ENCODE peak calls at places on chromosomes 6 and 20, in four cellular contexts. F, S, I and Z are unnamed samples. For H3K4me1, the result is how much of the 10 kb centered on the place peaks cover.

GRCh38 chr6:97053643-97054411 is 129.3 kb downstream of the KLHL32 start:
- DNase-seq in F (no peak), I (no peak), S (no peak), Z (no peak)

GRCh38 chr20:25481235-25481917 is 73.9 kb downstream of the GINS1 start:
- DNase-seq in S (no peak), I (no peak), F (no peak), Z (no peak)

GRCh38 chr6:2947424-2947823 is 23.9 kb downstream of the SERPINB6 start:
- DNase-seq in I (no peak), S (no peak), F (peak), Z (peak)

GRCh38 chr20:25317351-25318075 is 69.6 kb downstream of the PYGB start:
- DNase-seq in S (no peak), I (peak), F (peak), Z (no peak)

GRCh38 chr6:12875061-12875460 is 158.5 kb downstream of the PHACTR1 start:
- DNase-seq in S (no peak), F (no peak), I (no peak), Z (no peak)

GRCh38 chr6:83270971-83271714 is 78.0 kb downstream of the RWDD2A start:
- DNase-seq in S (no peak), F (no peak), I (no peak), Z (no peak)

GRCh38 chr6:10424005-10424404 is 9.1 kb upstream of the TFAP2A start:
- DNase-seq in I (no peak), S (no peak), F (no peak), Z (no peak)

GRCh38 chr6:46062312-46062711 is 46.7 kb upstream of the CLIC5 start:
- DNase-seq in F (peak), S (no peak), I (no peak), Z (peak)

GRCh38 chr6:143939364-143939763 is 68.7 kb downstream of the PLAGL1 start:
- DNase-seq in F (no peak), S (no peak), I (no peak), Z (no peak)

GRCh38 chr6:77456531-77457248 is 6.6 kb downstream of the HTR1B start:
- DNase-seq in I (peak), F (no peak), S (no peak), Z (no peak)

GRCh38 chr6:97726378-97726777 is 443.4 kb upstream of the MMS22L start:
- DNase-seq in S (no peak), F (no peak), I (no peak), Z (no peak)

GRCh38 chr20:33693741-33694645 is 7.8 kb upstream of the E2F1 start:
- DNase-seq in S (peak), F (no peak), I (no peak), Z (no peak)

GRCh38 chr6:33710296-33711121 is 991 bp downstream of the UQCC2 start:
- DNase-seq in I (no peak), S (no peak), F (no peak), Z (no peak)

GRCh38 chr6:118735320-118735719 is 83.9 kb upstream of the CEP85L start:
- DNase-seq in F (no peak), I (no peak), S (no peak), Z (no peak)

GRCh38 chr20:61674051-61674450 is 391.6 kb downstream of the TAF4 start:
- DNase-seq in I (no peak), S (no peak), F (no peak), Z (no peak)

GRCh38 chr6:16494781-16495180 is 256.4 kb downstream of the GMPR start:
- DNase-seq in F (no peak), I (no peak), S (no peak), Z (no peak)

GRCh38 chr20:48751871-48752270 is 75.9 kb downstream of the PREX1 start:
- DNase-seq in F (no peak), S (no peak), I (no peak), Z (no peak)

GRCh38 chr6:143236151-143236788 is 175.6 kb downstream of the AIG1 start:
- DNase-seq in S (no peak), F (no peak), I (no peak), Z (no peak)

GRCh38 chr6:1624848-1625341 is 15.2 kb downstream of the FOXC1 start:
- DNase-seq in S (no peak), I (no peak), F (no peak), Z (no peak)

GRCh38 chr20:37108676-37109075 is 12.9 kb upstream of the RBL1 start:
- DNase-seq in S (no peak), F (no peak), I (no peak), Z (no peak)

GRCh38 chr6:128719786-128720185 is 163.2 kb upstream of the LAMA2 start:
- DNase-seq in F (no peak), I (no peak), S (no peak), Z (no peak)

GRCh38 chr20:49427751-49428518 is 54.5 kb downstream of the KCNB1 start:
- DNase-seq in F (no peak), I (no peak), S (no peak), Z (no peak)

GRCh38 chr6:5998236-5998635 is 8.5 kb downstream of the NRN1 start:
- DNase-seq in F (no peak), S (no peak), I (no peak), Z (no peak)

GRCh38 chr6:144327081-144327480 is 41.9 kb downstream of the UTRN start:
- DNase-seq in S (peak), I (no peak), F (no peak), Z (no peak)

GRCh38 chr6:46378882-46379405 is 112.3 kb downstream of the RCAN2 start:
- DNase-seq in S (no peak), I (no peak), F (peak), Z (no peak)

GRCh38 chr20:58102744-58103516 is 125.5 kb downstream of the ANKRD60 start:
- DNase-seq in I (no peak), F (no peak), S (no peak), Z (peak)

GRCh38 chr20:48880331-48880730 is 41.2 kb upstream of the ARFGEF2 start:
- DNase-seq in F (no peak), S (no peak), I (no peak), Z (no peak)

GRCh38 chr6:125910518-125910917 is 46.1 kb upstream of the HINT3 start:
- DNase-seq in F (no peak), I (no peak), S (no peak), Z (no peak)

GRCh38 chr6:125983246-125983945 is 2.9 kb upstream of the TRMT11 start:
- DNase-seq in F (no peak), S (no peak), I (no peak), Z (no peak)

GRCh38 chr6:142803027-142803426 is 141.9 kb downstream of the HIVEP2 start:
- DNase-seq in F (no peak), I (no peak), S (no peak), Z (no peak)

DNA sequence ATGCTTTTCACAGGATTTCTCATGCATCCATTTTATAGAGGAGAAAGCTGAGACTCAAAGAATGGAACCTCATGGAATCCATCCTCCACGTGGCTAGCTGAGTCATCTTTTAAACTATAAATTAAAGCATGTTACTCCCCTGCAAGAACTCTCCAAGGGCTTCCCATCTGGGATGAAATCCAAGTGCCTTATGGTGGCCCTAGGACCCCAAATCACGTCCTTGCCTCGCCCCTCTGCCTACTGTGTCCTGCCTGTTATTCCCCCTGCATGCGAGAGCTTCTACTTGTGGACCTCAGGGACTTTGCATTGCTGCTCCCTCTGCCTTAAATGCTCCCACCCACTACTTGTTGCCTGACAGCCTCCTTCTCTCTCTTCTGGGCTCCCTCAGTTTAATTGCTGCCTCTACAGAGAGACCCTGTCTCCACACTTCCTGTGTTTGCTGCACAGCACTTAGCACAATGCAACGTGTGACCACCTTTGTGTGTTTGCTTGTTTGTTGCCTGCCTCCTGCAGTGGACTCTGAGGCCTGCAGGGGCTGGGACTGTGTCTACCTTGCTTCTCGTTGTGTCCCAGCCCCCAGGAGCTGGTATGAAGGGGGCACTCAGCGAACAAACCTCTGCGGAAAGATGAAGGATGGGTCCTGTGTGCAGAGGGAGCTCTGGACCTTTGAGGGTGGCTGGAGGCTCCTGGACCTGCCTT is 39.4 kb downstream of the TOX2 start:
- DNase-seq in F (no peak), I (no peak), S (no peak), Z (no peak)
- H3K4me1 ChIP-seq in F (under half), I (under half), S (under half), Z (under half)

GRCh38 chr6:31580446-31580755 is 1.8 kb downstream of the LTB start:
- DNase-seq in S (no peak), I (no peak), F (no peak), Z (no peak)
- H3K27ac ChIP-seq in S (no peak), I (peak), F (peak), Z (peak)

DNA sequence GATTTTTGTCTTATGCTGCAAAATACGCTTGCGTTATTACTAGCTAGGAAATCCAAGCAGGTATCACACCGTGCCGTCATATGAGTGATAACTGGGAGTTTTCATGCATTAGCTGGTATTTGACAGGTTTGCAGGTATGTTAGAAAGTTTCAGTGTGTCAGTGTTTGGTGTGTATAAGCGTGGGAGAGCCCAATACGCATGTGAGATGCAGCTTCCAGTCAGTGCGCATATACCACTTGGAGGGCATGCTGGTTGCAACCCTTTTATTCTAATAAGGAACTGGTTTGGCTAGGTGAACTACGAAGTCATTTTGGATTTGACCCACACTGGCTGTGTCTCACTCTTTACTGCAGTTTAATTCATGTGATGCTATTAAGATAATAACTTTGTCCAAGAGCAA is 35.1 kb downstream of the JARID2 start:
- DNase-seq in S (no peak), F (no peak), I (no peak), Z (no peak)
- H3K4me1 ChIP-seq in S (under half), F (half or more), I (under half), Z (under half)

DNA sequence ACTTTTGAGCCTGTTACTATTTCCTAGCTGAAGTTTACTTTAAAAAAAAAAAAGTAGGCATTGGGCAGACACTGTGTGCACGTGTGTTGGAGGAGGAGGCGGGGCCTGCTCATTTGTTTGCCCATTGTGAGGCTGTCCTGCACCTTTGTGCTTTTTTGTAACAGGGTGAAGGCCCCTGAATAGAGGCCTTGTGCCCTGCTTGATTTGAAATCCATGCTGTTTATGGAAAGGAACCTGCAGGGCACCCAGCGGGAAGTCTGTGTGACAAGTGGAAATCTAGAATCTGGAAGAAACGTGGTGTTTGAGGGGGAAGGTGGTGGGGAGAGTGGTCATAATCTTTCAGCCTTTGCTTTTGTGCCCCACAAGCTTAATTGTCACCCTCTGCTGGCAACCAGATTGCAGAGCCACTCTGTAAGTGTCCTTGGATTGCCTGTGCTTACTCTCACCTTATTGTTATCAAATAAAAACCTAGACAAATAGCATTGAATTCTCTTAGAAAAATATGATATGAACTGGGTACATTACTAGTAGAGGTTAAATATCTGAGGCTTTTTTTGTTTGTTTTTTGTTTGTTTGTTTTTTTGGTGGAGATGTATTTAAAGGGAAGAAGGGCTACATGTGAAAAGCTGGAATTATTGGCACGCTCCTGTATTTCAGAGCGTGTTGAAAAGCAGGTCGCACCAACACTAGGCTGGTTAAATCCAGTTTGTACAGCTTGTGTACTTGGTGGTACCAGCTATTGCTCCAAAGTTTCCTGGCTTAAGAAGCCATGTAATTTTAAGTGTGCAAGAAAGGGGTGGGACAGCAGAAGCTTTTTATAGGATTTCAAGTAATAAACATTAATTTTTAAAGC is 156.2 kb downstream of the ARID1B start:
- DNase-seq in S (no peak), I (no peak), F (peak), Z (peak)
- H3K27ac ChIP-seq in S (no peak), I (peak), F (peak), Z (no peak)